ENCODE peak calls at places on chromosomes 2 and 18, in seven cellular contexts. B is fibroblast of gingiva; W is stimulated activated CD4-positive, alpha-beta T cell treated with anti-CD3 and anti-CD28 coated beads, Interleukin-15, amount 100 ng/mL, for 24 hours; T is stromal cell of bone marrow; G is G401; U is NCI-H69; P is HFFc6. J is an unnamed sample.

GRCh38 chr2:156935611-156936010 is 321.9 kb upstream of the GALNT5 start:
- DNase-seq in B (peak), W (no peak), T (no peak), G (no peak), U (peak), P (no peak), J (peak)

GRCh38 chr18:25076980-25077780 is 274.8 kb downstream of the ZNF521 start:
- DNase-seq in B (no peak), W (no peak), T (no peak), G (peak), U (no peak), P (no peak), J (no peak)

GRCh38 chr2:64448069-64448468 is 5.9 kb upstream of the LGALSL start:
- DNase-seq in B (no peak), W (no peak), T (no peak), G (peak), U (no peak), P (no peak), J (peak)

GRCh38 chr2:222180619-222181018 is 118.2 kb downstream of the PAX3 start:
- DNase-seq in B (no peak), W (no peak), T (no peak), G (no peak), U (no peak), P (no peak), J (no peak)

GRCh38 chr2:121479882-121480522 is 50.7 kb upstream of the RNU4ATAC start:
- DNase-seq in B (peak), W (no peak), T (no peak), G (peak), U (peak), P (no peak), J (peak)

GRCh38 chr2:170502400-170503135 is 212.6 kb upstream of the SP5 start:
- DNase-seq in B (no peak), W (no peak), T (no peak), G (no peak), U (no peak), P (no peak), J (no peak)

GRCh38 chr2:41990688-41991087 is 57.1 kb upstream of the PKDCC start:
- DNase-seq in B (peak), W (no peak), T (no peak), G (no peak), U (no peak), P (no peak), J (no peak)

GRCh38 chr18:60010984-60011383 is 111.2 kb downstream of the PMAIP1 start:
- DNase-seq in B (no peak), W (no peak), T (no peak), G (no peak), U (no peak), P (no peak), J (no peak)

GRCh38 chr2:55045685-55046221 is 4.5 kb downstream of the RTN4 start:
- DNase-seq in B (no peak), W (no peak), T (no peak), G (peak), U (peak), P (no peak), J (no peak)

GRCh38 chr2:238495422-238495821 is 68.7 kb downstream of the ASB1 start:
- DNase-seq in B (no peak), W (no peak), T (no peak), G (no peak), U (no peak), P (no peak), J (no peak)

GRCh38 chr2:62197017-62197586 is 1.2 kb downstream of the B3GNT2 start:
- DNase-seq in B (no peak), W (peak), T (no peak), G (no peak), U (peak), P (no peak), J (no peak)

GRCh38 chr2:192749606-192750200 is 555.0 kb upstream of the TMEFF2 start:
- DNase-seq in B (no peak), W (no peak), T (no peak), G (peak), U (peak), P (no peak), J (no peak)

GRCh38 chr18:1466035-1466434 is 561.4 kb downstream of the ADCYAP1 start:
- DNase-seq in B (no peak), W (no peak), T (no peak), G (no peak), U (no peak), P (no peak), J (no peak)

GRCh38 chr18:49617329-49617695 is 55.5 kb downstream of the LIPG start:
- DNase-seq in B (no peak), W (no peak), T (no peak), G (no peak), U (no peak), P (no peak), J (no peak)

GRCh38 chr2:234412726-234413125 is 84.2 kb downstream of the ARL4C start:
- DNase-seq in B (peak), W (no peak), T (peak), G (peak), U (peak), P (no peak), J (no peak)

GRCh38 chr2:98757904-98758421 is 27.0 kb upstream of the MGAT4A start:
- DNase-seq in B (peak), W (peak), T (peak), G (peak), U (peak), P (peak), J (peak)

GRCh38 chr2:20469595-20469994 is 22.7 kb downstream of the RHOB start:
- DNase-seq in B (no peak), W (no peak), T (no peak), G (no peak), U (no peak), P (no peak), J (no peak)

GRCh38 chr2:49616800-49617199 is 462.5 kb upstream of the FSHR start:
- DNase-seq in B (no peak), W (no peak), T (peak), G (peak), U (peak), P (no peak), J (peak)

GRCh38 chr2:172098650-172099471 is 3.8 kb downstream of the DLX2 start:
- DNase-seq in B (peak), W (peak), T (no peak), G (no peak), U (peak), P (peak), J (no peak)

J was measured in T47D.